ENCODE peak calls at places on chromosomes 7 and 10, in eight cellular contexts. W, E, K, T, I, G, Q and C are unnamed samples.

GRCh38 chr7:159026271-159027047 is 118.2 kb downstream of the VIPR2 start:
- DNase-seq in W (no peak), E (peak), K (no peak), T (no peak), I (no peak), G (no peak), Q (no peak), C (no peak)

GRCh38 chr10:131214521-131215244 is 96.8 kb downstream of the TCERG1L start:
- DNase-seq in W (peak), E (no peak), K (no peak), T (no peak), I (no peak), G (no peak), Q (no peak), C (no peak)

GRCh38 chr7:39744620-39745019 is 121.2 kb downstream of the RALA start:
- DNase-seq in W (no peak), E (no peak), K (no peak), T (no peak), I (no peak), G (no peak), Q (no peak), C (no peak)

GRCh38 chr7:1677206-1678069 is 7.4 kb downstream of the ELFN1 start:
- DNase-seq in W (no peak), E (no peak), K (no peak), T (no peak), I (no peak), G (no peak), Q (no peak), C (no peak)

GRCh38 chr7:86931439-86931838 is 128.0 kb downstream of the ELAPOR2 start:
- DNase-seq in W (no peak), E (no peak), K (no peak), T (no peak), I (no peak), G (no peak), Q (no peak), C (no peak)

GRCh38 chr7:117216436-117217069 is 106.3 kb downstream of the WNT2 start:
- DNase-seq in W (no peak), E (peak), K (no peak), T (peak), I (no peak), G (no peak), Q (no peak), C (no peak)

GRCh38 chr7:108650487-108650886 is 80.8 kb downstream of the DNAJB9 start:
- DNase-seq in W (no peak), E (no peak), K (no peak), T (no peak), I (no peak), G (no peak), Q (no peak), C (no peak)

GRCh38 chr7:44980393-44981034 is 1.7 kb upstream of the MYO1G start:
- DNase-seq in W (no peak), E (no peak), K (no peak), T (peak), I (no peak), G (no peak), Q (peak), C (peak)

GRCh38 chr10:16866861-16867260 is 49.6 kb upstream of the RSU1 start:
- DNase-seq in W (no peak), E (no peak), K (no peak), T (no peak), I (no peak), G (no peak), Q (no peak), C (no peak)

GRCh38 chr10:6737758-6738463 is 157.8 kb upstream of the PRKCQ start:
- DNase-seq in W (no peak), E (no peak), K (no peak), T (no peak), I (no peak), G (no peak), Q (peak), C (no peak)

GRCh38 chr10:25026463-25026862 is 10.1 kb downstream of the THNSL1 start:
- DNase-seq in W (no peak), E (no peak), K (no peak), T (no peak), I (no peak), G (no peak), Q (no peak), C (no peak)

GRCh38 chr10:8566737-8567136 is 512.2 kb downstream of the GATA3 start:
- DNase-seq in W (no peak), E (no peak), K (no peak), T (no peak), I (no peak), G (no peak), Q (no peak), C (no peak)

GRCh38 chr10:111207525-111207924 is 130.7 kb downstream of the ADRA2A start:
- DNase-seq in W (no peak), E (peak), K (no peak), T (no peak), I (no peak), G (no peak), Q (no peak), C (no peak)
- TF ChIP-seq CTCF in W (no peak), E (peak), K (peak), T (no peak), I (peak), G (peak), Q (no peak), C (no peak)

DNA sequence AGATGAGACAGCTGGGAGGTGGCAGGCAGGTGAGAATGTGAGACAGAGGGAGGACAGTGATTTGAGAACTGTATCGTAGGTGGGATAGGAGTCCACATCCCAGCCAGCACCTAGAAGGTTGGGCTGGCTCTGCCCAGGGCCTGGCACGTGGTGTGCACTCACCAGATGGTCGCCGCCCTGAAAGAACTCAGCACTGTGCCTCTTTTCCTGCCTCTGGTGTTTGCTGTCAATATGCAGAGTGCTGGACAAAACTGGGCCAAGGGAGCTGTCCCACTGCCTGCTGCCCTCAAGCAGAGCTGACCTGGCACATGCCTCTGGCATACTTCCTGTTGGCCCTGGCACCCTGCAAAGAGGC is 36.8 kb downstream of the CHST3 start:
- DNase-seq in W (no peak), E (no peak), K (no peak), T (no peak), I (no peak), G (no peak), Q (peak), C (no peak)
- H3K27ac ChIP-seq in W (peak), E (no peak), K (no peak), T (no peak), I (no peak), G (no peak), Q (no peak), C (peak)

GRCh38 chr7:137000621-137001020 is 132.2 kb downstream of the CHRM2 start:
- DNase-seq in W (no peak), E (no peak), K (no peak), T (no peak), I (no peak), G (no peak), Q (no peak), C (no peak)

GRCh38 chr7:137003606-137004005 is 135.2 kb downstream of the CHRM2 start:
- DNase-seq in W (no peak), E (no peak), K (no peak), T (no peak), I (no peak), G (no peak), Q (no peak), C (no peak)

GRCh38 chr7:137001041-137001440 is 132.6 kb downstream of the CHRM2 start:
- DNase-seq in W (no peak), E (no peak), K (no peak), T (no peak), I (no peak), G (no peak), Q (no peak), C (no peak)

GRCh38 chr7:137001478-137001877 is 133.0 kb downstream of the CHRM2 start:
- DNase-seq in W (no peak), E (no peak), K (no peak), T (no peak), I (no peak), G (no peak), Q (no peak), C (no peak)

DNA sequence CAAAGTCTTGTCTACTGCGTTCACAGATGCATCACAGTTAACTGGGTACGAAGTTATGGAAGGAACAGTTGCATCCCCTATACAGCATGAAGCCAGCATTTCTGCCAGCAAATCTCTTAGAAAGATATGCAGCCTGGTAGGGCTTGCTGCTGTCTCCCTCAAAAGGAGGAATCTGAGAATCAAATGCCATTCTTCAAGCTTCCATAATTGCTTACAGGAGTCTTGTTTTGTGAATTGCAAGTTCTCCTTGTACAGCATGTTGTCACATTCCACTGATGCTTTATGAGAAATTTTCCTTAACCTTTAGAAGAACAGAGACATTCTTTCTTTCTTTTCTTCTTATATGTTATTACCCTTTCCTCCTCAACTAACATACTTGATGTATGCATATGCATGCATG is 134.6 kb downstream of the CHRM2 start:
- DNase-seq in W (no peak), E (no peak), K (no peak), T (no peak), I (no peak), G (no peak), Q (no peak), C (no peak)
- TF ChIP-seq CTCF in W (no peak), E (no peak), K (no peak), T (no peak), I (no peak), G (no peak), Q (no peak), C (no peak)

DNA sequence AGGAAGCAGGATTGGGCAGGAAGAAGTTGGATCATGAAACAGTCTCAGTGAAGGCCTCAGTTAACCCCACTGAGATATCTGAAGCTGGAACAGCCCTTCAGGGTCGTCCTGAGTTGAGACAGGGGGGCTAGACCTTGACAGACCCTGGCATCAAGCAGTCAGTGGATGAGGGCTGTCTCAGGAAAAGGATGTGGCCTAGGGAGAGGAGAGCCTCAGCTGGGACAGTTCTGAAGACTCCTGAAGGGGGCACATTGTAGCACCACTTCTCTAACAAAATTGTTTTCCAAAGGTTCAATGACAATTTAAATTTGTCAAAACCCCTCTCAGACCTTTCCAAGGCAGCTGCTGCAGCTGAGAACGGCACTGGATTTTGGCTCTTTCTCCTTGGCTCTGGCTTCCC is 15.8 kb upstream of the SLK start:
- DNase-seq in W (no peak), E (no peak), K (no peak), T (no peak), I (no peak), G (no peak), Q (no peak), C (no peak)
- H3K27ac ChIP-seq in W (no peak), E (no peak), K (no peak), T (no peak), I (no peak), G (no peak), Q (no peak), C (no peak)

GRCh38 chr7:132312531-132313070 is 263.7 kb downstream of the PLXNA4 start:
- DNase-seq in W (no peak), E (no peak), K (no peak), T (no peak), I (no peak), G (no peak), Q (no peak), C (no peak)

GRCh38 chr7:132309102-132309805 is 267.0 kb downstream of the PLXNA4 start:
- DNase-seq in W (no peak), E (no peak), K (no peak), T (no peak), I (no peak), G (no peak), Q (no peak), C (no peak)

GRCh38 chr7:132311747-132312146 is 264.5 kb downstream of the PLXNA4 start:
- DNase-seq in W (no peak), E (peak), K (no peak), T (no peak), I (no peak), G (no peak), Q (no peak), C (no peak)

GRCh38 chr7:132307465-132307864 is 268.8 kb downstream of the PLXNA4 start:
- DNase-seq in W (no peak), E (peak), K (no peak), T (no peak), I (no peak), G (no peak), Q (no peak), C (no peak)
- TF ChIP-seq CTCF in W (no peak), E (peak), K (no peak), T (no peak), I (no peak), G (no peak), Q (no peak), C (no peak)

GRCh38 chr10:61464461-61465215 is 11.5 kb upstream of the TMEM26 start:
- DNase-seq in W (no peak), E (no peak), K (no peak), T (no peak), I (no peak), G (no peak), Q (no peak), C (no peak)

GRCh38 chr10:61463035-61463909 is 10.1 kb upstream of the TMEM26 start:
- DNase-seq in W (no peak), E (no peak), K (no peak), T (no peak), I (no peak), G (no peak), Q (no peak), C (no peak)

GRCh38 chr10:61465216-61465496 is 12.0 kb upstream of the TMEM26 start:
- DNase-seq in W (no peak), E (no peak), K (no peak), T (no peak), I (no peak), G (no peak), Q (no peak), C (no peak)

GRCh38 chr10:61470730-61471129 is 17.5 kb upstream of the TMEM26 start:
- DNase-seq in W (no peak), E (no peak), K (no peak), T (no peak), I (no peak), G (no peak), Q (no peak), C (no peak)

GRCh38 chr10:61465807-61466425 is 12.7 kb upstream of the TMEM26 start:
- DNase-seq in W (no peak), E (peak), K (no peak), T (no peak), I (peak), G (no peak), Q (no peak), C (no peak)
- H3K27ac ChIP-seq in W (no peak), E (no peak), K (no peak), T (no peak), I (no peak), G (peak), Q (no peak), C (no peak)

DNA sequence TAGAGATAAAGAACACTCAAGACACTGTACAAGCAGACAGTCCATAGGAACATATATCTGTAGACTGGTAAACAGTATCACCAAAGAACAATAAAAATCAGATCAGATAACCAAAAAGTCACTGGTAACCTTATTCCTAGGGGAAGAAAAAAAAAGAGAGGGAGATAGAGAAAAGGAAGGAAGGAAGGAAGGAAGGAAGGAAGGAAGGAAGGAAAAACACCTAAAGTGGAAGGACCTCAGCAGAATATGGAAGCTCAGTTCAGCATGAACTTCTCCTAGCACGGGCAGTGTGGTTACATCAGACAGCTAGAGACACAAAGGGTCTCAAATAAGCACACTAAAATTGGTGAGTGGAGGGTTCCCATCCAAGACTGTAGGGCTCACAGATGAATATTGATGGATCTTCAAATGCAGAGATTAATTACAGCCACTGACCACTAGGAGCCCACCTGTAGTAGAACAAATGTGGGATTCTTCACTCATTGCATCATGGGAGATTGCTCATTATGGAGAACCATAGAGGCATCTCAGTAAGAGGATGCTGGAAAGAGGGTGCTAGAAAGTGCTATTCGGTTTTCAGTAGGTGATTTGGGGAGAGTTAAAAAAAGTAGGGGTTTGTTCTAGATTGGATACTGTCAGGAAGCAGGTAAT is 293.4 kb upstream of the C7orf33 start:
- DNase-seq in W (no peak), E (no peak), K (peak), T (no peak), I (no peak), G (no peak), Q (no peak), C (no peak)
- TF ChIP-seq CTCF in W (no peak), E (peak), K (no peak), T (no peak), I (no peak), G (peak), Q (no peak), C (no peak)

GRCh38 chr7:152313217-152313616 is 122.6 kb downstream of the KMT2C start:
- DNase-seq in W (no peak), E (no peak), K (no peak), T (no peak), I (no peak), G (no peak), Q (no peak), C (no peak)
- H3K27ac ChIP-seq in W (no peak), E (no peak), K (no peak), T (no peak), I (no peak), G (no peak), Q (peak), C (no peak)

GRCh38 chr10:33327750-33328149 is 6.7 kb downstream of the NRP1 start:
- DNase-seq in W (no peak), E (peak), K (no peak), T (peak), I (no peak), G (no peak), Q (no peak), C (no peak)
- TF ChIP-seq CTCF in W (peak), E (peak), K (peak), T (peak), I (peak), G (peak), Q (no peak), C (no peak)